ENCODE peak calls at places on chromosomes 16 and 17, in eight cellular contexts. L is stimulated activated naive CD8-positive, alpha-beta T cell treated with anti-CD3 and anti-CD28 coated beads, Interleukin-15, amount 100 ng/mL, for 72 hours; D is adrenal gland; U is SK-MEL-5; S is ecto neural progenitor cell; Q is K562; W is activated CD4-positive, CD25-positive, alpha-beta regulatory T cell; G is SJSA1. N is an unnamed sample.

GRCh38 chr17:38591759-38592241 is 14.0 kb downstream of the SRCIN1 start:
- DNase-seq in L (no peak), G (no peak), Q (no peak), S (no peak), U (peak), W (no peak), D (no peak), N (peak)

GRCh38 chr17:30790279-30790678 is 34.2 kb downstream of the CRLF3 start:
- DNase-seq in S (no peak), U (no peak), W (no peak), L (no peak), Q (no peak), G (no peak), D (no peak), N (no peak)

GRCh38 chr17:49249292-49249794 is 18.8 kb upstream of the PHOSPHO1 start:
- DNase-seq in G (no peak), U (no peak), Q (peak), D (peak), W (no peak), L (no peak), S (no peak), N (no peak)

GRCh38 chr17:82923366-82924113 is 83.7 kb upstream of the ZNF750 start:
- DNase-seq in L (no peak), U (no peak), Q (no peak), W (no peak), D (no peak), G (no peak), S (no peak), N (no peak)

GRCh38 chr16:25005445-25006306 is 9.5 kb downstream of the ARHGAP17 start:
- DNase-seq in G (no peak), W (no peak), U (no peak), S (no peak), Q (no peak), D (no peak), L (no peak), N (no peak)

GRCh38 chr16:54490089-54490488 is 203.5 kb upstream of the IRX3 start:
- DNase-seq in Q (no peak), W (no peak), D (no peak), L (no peak), U (no peak), G (no peak), S (no peak), N (no peak)

GRCh38 chr17:38528101-38528500 is 77.7 kb downstream of the SRCIN1 start:
- DNase-seq in W (no peak), S (no peak), D (no peak), U (no peak), L (no peak), Q (no peak), G (no peak), N (no peak)

GRCh38 chr17:50675627-50676026 is 32.1 kb downstream of the ANKRD40 start:
- DNase-seq in Q (no peak), G (no peak), W (no peak), L (no peak), U (no peak), D (no peak), S (no peak), N (no peak)

GRCh38 chr16:73213761-73214480 is 166.0 kb upstream of the ZFHX3 start:
- DNase-seq in L (no peak), Q (no peak), U (no peak), G (no peak), S (no peak), W (no peak), D (no peak), N (no peak)

GRCh38 chr17:59498421-59499307 is 66.7 kb upstream of the DHX40 start:
- DNase-seq in W (no peak), G (no peak), U (no peak), D (no peak), S (no peak), L (no peak), Q (no peak), N (no peak)

GRCh38 chr16:75319513-75320401 is 68.3 kb upstream of the BCAR1 start:
- DNase-seq in Q (no peak), W (no peak), G (peak), L (peak), S (no peak), D (no peak), U (no peak), N (peak)

GRCh38 chr17:40963838-40964237 is 2.9 kb downstream of the KRT39 start:
- DNase-seq in W (no peak), G (no peak), L (no peak), D (no peak), S (no peak), Q (peak), U (peak), N (no peak)